ENCODE peak calls at places on chromosomes 5 and 9, in seven cellular contexts. D is T1000, I is NCI-H774, N is hypothalamus, G is HS-5, U is RCC 7860, V is B cell. W is an unnamed sample.

GRCh38 chr9:105912868-105913516 is 218.7 kb downstream of the TMEM38B start:
- DNase-seq in D (no peak), I (no peak), N (no peak), G (no peak), U (no peak), V (no peak), W (no peak)

GRCh38 chr9:20722221-20722620 is 38.2 kb downstream of the FOCAD start:
- DNase-seq in D (no peak), I (no peak), N (no peak), G (no peak), U (no peak), V (no peak), W (no peak)

GRCh38 chr5:172788771-172789686 is 18.0 kb upstream of the DUSP1 start:
- DNase-seq in D (no peak), I (no peak), N (no peak), G (no peak), U (no peak), V (no peak), W (no peak)

GRCh38 chr9:134492281-134492691 is 149.3 kb upstream of the COL5A1 start:
- DNase-seq in D (no peak), I (no peak), N (no peak), G (peak), U (no peak), V (no peak), W (no peak)

GRCh38 chr9:100213730-100214477 is 114.9 kb downstream of the INVS start:
- DNase-seq in D (no peak), I (no peak), N (no peak), G (peak), U (peak), V (no peak), W (no peak)

GRCh38 chr9:100911273-100911672 is 117.3 kb upstream of the PLPPR1 start:
- DNase-seq in D (no peak), I (no peak), N (no peak), G (no peak), U (no peak), V (no peak), W (no peak)

GRCh38 chr5:16411741-16412455 is 53.7 kb downstream of the ZNF622 start:
- DNase-seq in D (no peak), I (no peak), N (no peak), G (peak), U (no peak), V (no peak), W (no peak)

GRCh38 chr9:79896390-79896789 is 324.6 kb downstream of the TLE4 start:
- DNase-seq in D (peak), I (no peak), N (no peak), G (no peak), U (no peak), V (no peak), W (no peak)

GRCh38 chr9:89923961-89924504 is 319.2 kb downstream of the GADD45G start:
- DNase-seq in D (no peak), I (no peak), N (no peak), G (no peak), U (peak), V (no peak), W (no peak)

GRCh38 chr5:65611524-65611923 is 12.6 kb downstream of the TRIM23 start:
- DNase-seq in D (no peak), I (peak), N (no peak), G (no peak), U (peak), V (no peak), W (no peak)

GRCh38 chr5:154355141-154355611 is 90.6 kb upstream of the SAP30L start:
- DNase-seq in D (no peak), I (no peak), N (no peak), G (no peak), U (no peak), V (no peak), W (no peak)

GRCh38 chr5:137217599-137218200 is 281.4 kb downstream of the SPOCK1 start:
- DNase-seq in D (no peak), I (no peak), N (no peak), G (no peak), U (peak), V (no peak), W (no peak)

GRCh38 chr5:143898914-143899591 is 87.1 kb downstream of the HMHB1 start:
- DNase-seq in D (no peak), I (no peak), N (no peak), G (no peak), U (no peak), V (no peak), W (no peak)

GRCh38 chr9:78782234-78782633 is 485.3 kb downstream of the PSAT1 start:
- DNase-seq in D (no peak), I (no peak), N (no peak), G (no peak), U (no peak), V (no peak), W (no peak)

GRCh38 chr5:76953551-76954382 is 922 bp downstream of the CRHBP start:
- DNase-seq in D (no peak), I (no peak), N (no peak), G (no peak), U (no peak), V (no peak), W (no peak)

GRCh38 chr5:142156839-142157463 is 48.4 kb downstream of the NDFIP1 start:
- DNase-seq in D (no peak), I (no peak), N (no peak), G (no peak), U (no peak), V (no peak), W (no peak)

GRCh38 chr5:150303070-150303595 is 428 bp upstream of the ARSI start:
- DNase-seq in D (no peak), I (no peak), N (no peak), G (no peak), U (no peak), V (no peak), W (no peak)

GRCh38 chr9:25964239-25964638 is 286.0 kb upstream of the TUSC1 start:
- DNase-seq in D (peak), I (peak), N (no peak), G (peak), U (peak), V (no peak), W (peak)

GRCh38 chr5:126376443-126376842 is 46.8 kb upstream of the GRAMD2B start:
- DNase-seq in D (no peak), I (no peak), N (peak), G (no peak), U (no peak), V (no peak), W (no peak)

GRCh38 chr5:76458492-76458863 is 55.4 kb downstream of the IQGAP2 start:
- DNase-seq in D (no peak), I (no peak), N (no peak), G (no peak), U (no peak), V (no peak), W (no peak)

GRCh38 chr5:82594097-82594496 is 315.9 kb upstream of the RPS23 start:
- DNase-seq in D (no peak), I (no peak), N (no peak), G (no peak), U (no peak), V (no peak), W (no peak)

GRCh38 chr5:150587830-150588494 is 52.5 kb upstream of the SYNPO start:
- DNase-seq in D (no peak), I (no peak), N (no peak), G (no peak), U (no peak), V (no peak), W (no peak)

GRCh38 chr5:181051841-181052525 is 11.9 kb downstream of the BTNL9 start:
- DNase-seq in D (no peak), I (no peak), N (no peak), G (no peak), U (no peak), V (no peak), W (no peak)

GRCh38 chr9:81499021-81499454 is 190.3 kb downstream of the TLE1 start:
- DNase-seq in D (no peak), I (no peak), N (no peak), G (peak), U (no peak), V (no peak), W (no peak)

GRCh38 chr9:133524679-133525228 is at the start of gene MYMK:
- DNase-seq in D (no peak), I (no peak), N (no peak), G (no peak), U (no peak), V (no peak), W (no peak)

GRCh38 chr9:113967380-113967779 is 91.3 kb downstream of the ZNF618 start:
- DNase-seq in D (no peak), I (no peak), N (no peak), G (no peak), U (no peak), V (no peak), W (no peak)

GRCh38 chr9:9504869-9505268 is 1107.9 kb downstream of the PTPRD start:
- DNase-seq in D (no peak), I (no peak), N (no peak), G (no peak), U (no peak), V (no peak), W (no peak)

GRCh38 chr5:96601811-96602244 is 60.3 kb upstream of the CAST start:
- DNase-seq in D (peak), I (peak), N (no peak), G (peak), U (peak), V (peak), W (peak)

GRCh38 chr5:16568875-16569580 is 47.8 kb downstream of the RETREG1 start:
- DNase-seq in D (no peak), I (peak), N (peak), G (no peak), U (no peak), V (no peak), W (no peak)

GRCh38 chr5:142617416-142617815 is 68.5 kb downstream of the FGF1 start:
- DNase-seq in D (no peak), I (no peak), N (no peak), G (no peak), U (no peak), V (no peak), W (no peak)